ENCODE peak calls at places on chromosome 2, in seven cellular contexts. One of them, this sample, is unnamed.

GRCh38 chr2:151733781-151734672 is at the start of gene NEB:
- DNase-seq in lung: no peak
- DNase-seq in stomach: no peak
- DNase-seq in tibial artery: no peak
- DNase-seq in kidney: no peak
- DNase-seq in right atrium auricular region: no peak
- DNase-seq in body of pancreas: no peak
- DNase-seq in this sample: no peak

GRCh38 chr2:42025151-42025582 is 22.7 kb upstream of the PKDCC start:
- DNase-seq in lung: no peak
- DNase-seq in tibial artery: peak; percentile 40
- DNase-seq in stomach: no peak
- DNase-seq in right atrium auricular region: no peak
- DNase-seq in kidney: peak; percentile 83
- DNase-seq in body of pancreas: no peak
- DNase-seq in this sample: no peak

GRCh38 chr2:138493334-138493733 is 8.2 kb upstream of the SPOPL start:
- DNase-seq in right atrium auricular region: no peak
- DNase-seq in lung: no peak
- DNase-seq in body of pancreas: peak; percentile 23
- DNase-seq in kidney: no peak
- DNase-seq in stomach: no peak
- DNase-seq in tibial artery: no peak
- DNase-seq in this sample: no peak

GRCh38 chr2:188765522-188765921 is 208.7 kb upstream of the COL3A1 start:
- DNase-seq in lung: no peak
- DNase-seq in body of pancreas: peak; percentile 41
- DNase-seq in tibial artery: no peak
- DNase-seq in right atrium auricular region: no peak
- DNase-seq in stomach: no peak
- DNase-seq in kidney: no peak
- DNase-seq in this sample: no peak

GRCh38 chr2:189024861-189025618 is 50.9 kb downstream of the COL3A1 start:
- DNase-seq in body of pancreas: no peak
- DNase-seq in lung: no peak
- DNase-seq in stomach: no peak
- DNase-seq in kidney: no peak
- DNase-seq in right atrium auricular region: no peak
- DNase-seq in tibial artery: no peak
- DNase-seq in this sample: no peak

GRCh38 chr2:140457483-140457882 is 1673.3 kb downstream of the LRP1B start:
- DNase-seq in stomach: no peak
- DNase-seq in lung: no peak
- DNase-seq in kidney: no peak
- DNase-seq in body of pancreas: no peak
- DNase-seq in tibial artery: no peak
- DNase-seq in right atrium auricular region: no peak
- DNase-seq in this sample: no peak

GRCh38 chr2:209788925-209789324 is 17.3 kb downstream of the UNC80 start:
- DNase-seq in lung: no peak
- DNase-seq in kidney: no peak
- DNase-seq in body of pancreas: no peak
- DNase-seq in stomach: no peak
- DNase-seq in right atrium auricular region: no peak
- DNase-seq in tibial artery: no peak
- DNase-seq in this sample: no peak

GRCh38 chr2:1600191-1601063 is 143.9 kb downstream of the PXDN start:
- DNase-seq in lung: no peak
- DNase-seq in kidney: peak; percentile 60
- DNase-seq in right atrium auricular region: peak; percentile 55
- DNase-seq in tibial artery: no peak
- DNase-seq in stomach: no peak
- DNase-seq in body of pancreas: peak; percentile 4
- DNase-seq in this sample: no peak

GRCh38 chr2:26346454-26347053 is at the start of gene ADGRF3:
- DNase-seq in right atrium auricular region: peak; percentile 66
- DNase-seq in body of pancreas: peak; percentile 72
- DNase-seq in tibial artery: peak; percentile 44
- DNase-seq in lung: peak; percentile 59
- DNase-seq in stomach: peak; percentile 65
- DNase-seq in kidney: peak; percentile 81
- DNase-seq in this sample: peak; percentile 80

GRCh38 chr2:45845566-45845965 is 194.1 kb downstream of the PRKCE start:
- DNase-seq in right atrium auricular region: no peak
- DNase-seq in stomach: no peak
- DNase-seq in lung: no peak
- DNase-seq in body of pancreas: no peak
- DNase-seq in tibial artery: no peak
- DNase-seq in kidney: no peak
- DNase-seq in this sample: no peak

GRCh38 chr2:25570161-25570840 is 103.1 kb downstream of the DTNB start:
- DNase-seq in lung: no peak
- DNase-seq in kidney: no peak
- DNase-seq in right atrium auricular region: no peak
- DNase-seq in body of pancreas: no peak
- DNase-seq in stomach: no peak
- DNase-seq in tibial artery: no peak
- DNase-seq in this sample: no peak

GRCh38 chr2:48946444-48947048 is 191.0 kb upstream of the LHCGR start:
- DNase-seq in lung: peak; percentile 61
- DNase-seq in kidney: no peak
- DNase-seq in body of pancreas: peak; percentile 47
- DNase-seq in stomach: peak; percentile 51
- DNase-seq in right atrium auricular region: peak; percentile 60
- DNase-seq in tibial artery: no peak
- DNase-seq in this sample: peak; percentile 39

GRCh38 chr2:46702537-46702936 is 213.1 kb downstream of the MCFD2 start:
- DNase-seq in body of pancreas: no peak
- DNase-seq in tibial artery: no peak
- DNase-seq in stomach: no peak
- DNase-seq in kidney: no peak
- DNase-seq in right atrium auricular region: no peak
- DNase-seq in lung: no peak
- DNase-seq in this sample: no peak

GRCh38 chr2:74917702-74918619 is 40.5 kb upstream of the POLE4 start:
- DNase-seq in stomach: no peak
- DNase-seq in body of pancreas: no peak
- DNase-seq in right atrium auricular region: no peak
- DNase-seq in lung: peak; percentile 33
- DNase-seq in tibial artery: no peak
- DNase-seq in kidney: no peak
- DNase-seq in this sample: no peak

GRCh38 chr2:86671304-86671981 is 47.8 kb upstream of the RNF103 start:
- DNase-seq in body of pancreas: peak; percentile 40
- DNase-seq in lung: no peak
- DNase-seq in kidney: no peak
- DNase-seq in stomach: no peak
- DNase-seq in tibial artery: no peak
- DNase-seq in right atrium auricular region: no peak
- DNase-seq in this sample: no peak

GRCh38 chr2:20615466-20616241 is 35.2 kb downstream of the HS1BP3 start:
- DNase-seq in stomach: peak; percentile 25
- DNase-seq in tibial artery: peak; percentile 47
- DNase-seq in lung: no peak
- DNase-seq in right atrium auricular region: no peak
- DNase-seq in kidney: peak; percentile 76
- DNase-seq in body of pancreas: peak; percentile 29
- DNase-seq in this sample: no peak

GRCh38 chr2:168434164-168434563 is 21.9 kb upstream of the CERS6 start:
- DNase-seq in lung: no peak
- DNase-seq in tibial artery: peak; percentile 37
- DNase-seq in kidney: no peak
- DNase-seq in right atrium auricular region: no peak
- DNase-seq in stomach: peak; percentile 52
- DNase-seq in body of pancreas: peak; percentile 55
- DNase-seq in this sample: peak; percentile 71

DNA sequence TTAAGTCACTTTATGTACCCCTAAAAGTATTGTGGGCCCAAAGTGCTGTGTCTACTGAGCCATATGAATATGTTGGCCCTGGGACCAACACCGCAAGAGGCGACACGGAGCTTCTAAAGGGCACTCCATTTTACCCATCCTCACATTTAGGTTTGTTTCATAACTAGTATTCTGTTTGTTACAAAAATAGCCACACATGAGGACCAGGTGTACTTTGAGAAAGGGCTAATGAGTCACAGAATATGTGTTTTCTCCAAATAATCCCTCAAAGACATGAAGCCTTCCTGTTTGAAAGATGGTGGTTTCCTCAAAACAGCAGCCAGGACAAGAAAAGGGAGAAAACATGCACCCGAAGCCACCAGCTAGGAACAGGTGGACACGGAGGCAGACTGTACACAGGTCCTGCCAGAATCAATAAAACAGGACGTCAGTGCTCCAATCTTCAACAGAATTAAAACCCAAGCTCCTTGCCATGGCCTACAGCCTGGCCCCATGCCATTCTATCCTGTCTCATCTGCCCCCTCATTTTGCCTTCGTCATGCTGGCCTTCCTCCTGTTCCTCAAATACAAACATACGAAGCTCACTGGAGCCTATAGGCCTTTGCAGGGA is 21.8 kb upstream of the GRB14 start:
- DNase-seq in right atrium auricular region: no peak
- DNase-seq in body of pancreas: peak; percentile 21
- DNase-seq in stomach: no peak
- DNase-seq in kidney: no peak
- DNase-seq in tibial artery: no peak
- DNase-seq in lung: no peak
- DNase-seq in this sample: no peak
- H3K4me1 ChIP-seq in right atrium auricular region: no peaks in the 10 kb centered on the region
- H3K4me1 ChIP-seq in body of pancreas: no peaks in the 10 kb centered on the region
- H3K4me1 ChIP-seq in stomach: no peaks in the 10 kb centered on the region
- H3K4me1 ChIP-seq in kidney: no peaks in the 10 kb centered on the region
- H3K4me1 ChIP-seq in tibial artery: no peaks in the 10 kb centered on the region
- H3K4me1 ChIP-seq in lung: no peaks in the 10 kb centered on the region
- H3K4me1 ChIP-seq in this sample: no peaks in the 10 kb centered on the region

GRCh38 chr2:11864724-11865123 is 118.3 kb downstream of the LPIN1 start:
- DNase-seq in right atrium auricular region: no peak
- DNase-seq in body of pancreas: no peak
- DNase-seq in tibial artery: no peak
- DNase-seq in kidney: no peak
- DNase-seq in lung: peak; percentile 14
- DNase-seq in stomach: no peak
- DNase-seq in this sample: peak; percentile 7
- H3K27ac ChIP-seq in right atrium auricular region: no peak overlapping the region
- H3K27ac ChIP-seq in body of pancreas: no peak overlapping the region
- H3K27ac ChIP-seq in tibial artery: no peak overlapping the region
- H3K27ac ChIP-seq in kidney: no peak overlapping the region
- H3K27ac ChIP-seq in lung: no peak overlapping the region
- H3K27ac ChIP-seq in stomach: no peak overlapping the region
- H3K27ac ChIP-seq in this sample: no peak overlapping the region

GRCh38 chr2:136126021-136126420 is 8.1 kb upstream of the CXCR4 start:
- DNase-seq in stomach: no peak
- DNase-seq in kidney: no peak
- DNase-seq in body of pancreas: no peak
- DNase-seq in lung: no peak
- DNase-seq in tibial artery: no peak
- DNase-seq in right atrium auricular region: no peak
- DNase-seq in this sample: no peak

GRCh38 chr2:136127356-136127755 is 9.4 kb upstream of the CXCR4 start:
- DNase-seq in kidney: no peak
- DNase-seq in right atrium auricular region: no peak
- DNase-seq in body of pancreas: no peak
- DNase-seq in lung: no peak
- DNase-seq in stomach: no peak
- DNase-seq in tibial artery: no peak
- DNase-seq in this sample: no peak

GRCh38 chr2:136126527-136126926 is 8.6 kb upstream of the CXCR4 start:
- DNase-seq in kidney: no peak
- DNase-seq in right atrium auricular region: no peak
- DNase-seq in body of pancreas: no peak
- DNase-seq in tibial artery: no peak
- DNase-seq in lung: no peak
- DNase-seq in stomach: no peak
- DNase-seq in this sample: no peak

GRCh38 chr2:136122654-136123053 is 4.7 kb upstream of the CXCR4 start:
- DNase-seq in body of pancreas: no peak
- DNase-seq in lung: no peak
- DNase-seq in stomach: no peak
- DNase-seq in tibial artery: no peak
- DNase-seq in kidney: no peak
- DNase-seq in right atrium auricular region: no peak
- DNase-seq in this sample: no peak

DNA sequence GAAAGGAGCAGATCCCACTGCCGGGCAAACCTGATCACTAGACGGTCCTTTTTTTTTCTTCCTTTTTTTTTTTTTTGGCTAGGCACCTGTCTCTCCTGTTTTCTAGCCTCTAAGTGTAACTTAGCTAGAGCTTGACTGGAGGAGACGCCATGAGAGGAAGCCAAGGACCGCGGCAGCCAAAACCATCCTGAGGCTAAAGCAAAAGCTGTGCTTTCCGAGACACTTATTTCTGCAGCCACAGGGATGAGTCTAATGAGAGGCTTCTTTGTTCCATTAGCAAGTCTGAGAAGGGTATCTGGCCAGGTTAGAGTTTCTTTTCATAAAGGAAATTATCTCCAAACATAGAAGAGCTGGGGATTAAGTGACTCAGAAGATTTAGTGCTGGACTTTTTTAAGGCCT is 7.3 kb upstream of the CXCR4 start:
- DNase-seq in body of pancreas: no peak
- DNase-seq in kidney: no peak
- DNase-seq in tibial artery: no peak
- DNase-seq in lung: no peak
- DNase-seq in stomach: no peak
- DNase-seq in right atrium auricular region: no peak
- DNase-seq in this sample: no peak
- H3K4me1 ChIP-seq in body of pancreas: no peaks in the 10 kb centered on the region
- H3K4me1 ChIP-seq in kidney: no peaks in the 10 kb centered on the region
- H3K4me1 ChIP-seq in tibial artery: no peaks in the 10 kb centered on the region
- H3K4me1 ChIP-seq in lung: peaks cover 1% of the 10 kb centered on the region
- H3K4me1 ChIP-seq in stomach: no peaks in the 10 kb centered on the region
- H3K4me1 ChIP-seq in right atrium auricular region: peaks cover 4% of the 10 kb centered on the region
- H3K4me1 ChIP-seq in this sample: no peaks in the 10 kb centered on the region

DNA sequence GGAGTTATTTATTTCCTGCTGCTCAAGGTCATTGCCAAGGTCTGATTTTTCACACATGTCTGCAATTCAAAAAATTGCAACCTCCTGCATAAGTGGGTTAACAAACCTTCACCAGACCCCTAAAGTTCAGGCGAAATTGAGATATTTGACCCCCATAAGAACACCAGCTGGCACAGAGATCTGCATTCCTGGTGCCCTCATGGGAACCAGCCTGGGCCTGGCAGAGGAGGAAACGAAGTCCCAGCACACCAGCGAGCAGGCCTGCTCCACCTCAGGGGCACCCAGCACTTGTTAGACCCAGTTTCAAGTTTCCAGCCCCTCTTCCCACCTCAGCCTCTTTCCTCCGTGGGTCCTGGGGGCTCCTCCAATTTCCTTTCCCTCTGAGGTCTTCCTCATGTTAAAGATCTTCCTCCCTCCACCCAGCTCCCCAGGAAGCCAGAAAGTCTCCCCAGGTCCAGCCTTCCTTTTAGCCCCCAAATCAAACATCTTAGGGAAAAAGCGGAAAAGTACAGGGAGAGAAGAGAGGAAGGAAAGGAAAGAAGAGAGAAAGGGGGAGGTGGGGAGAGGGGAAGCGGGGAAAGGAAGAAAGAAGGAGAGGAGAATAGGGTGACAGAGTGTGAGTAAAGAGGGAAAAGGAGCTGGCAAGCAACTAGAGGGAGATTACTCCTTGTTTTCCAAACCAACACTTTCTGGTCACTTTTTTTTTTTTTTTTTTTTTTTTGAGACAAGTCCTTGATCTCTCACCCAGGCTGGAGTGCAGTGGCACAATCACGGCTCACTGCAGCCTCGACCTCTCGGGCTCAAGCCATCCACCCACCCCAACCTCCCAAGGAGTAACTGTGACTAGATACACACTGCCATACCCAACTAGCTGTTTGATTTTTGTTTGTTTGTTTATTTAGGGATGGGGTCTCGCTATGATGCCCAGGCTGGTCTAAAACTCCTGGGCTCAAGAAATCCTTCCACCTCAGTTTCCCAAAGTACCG is 3.9 kb upstream of the C2orf72 start:
- DNase-seq in tibial artery: no peak
- DNase-seq in kidney: no peak
- DNase-seq in stomach: no peak
- DNase-seq in body of pancreas: no peak
- DNase-seq in right atrium auricular region: no peak
- DNase-seq in lung: no peak
- DNase-seq in this sample: no peak
- H3K27ac ChIP-seq in tibial artery: no peak overlapping the region
- H3K27ac ChIP-seq in kidney: no peak overlapping the region
- H3K27ac ChIP-seq in stomach: no peak overlapping the region
- H3K27ac ChIP-seq in body of pancreas: no peak overlapping the region
- H3K27ac ChIP-seq in right atrium auricular region: no peak overlapping the region
- H3K27ac ChIP-seq in lung: no peak overlapping the region
- H3K27ac ChIP-seq in this sample: peak overlapping the region; percentile 72